ENCODE peak calls at places on chromosomes 6 and 20, in five cellular contexts. One of them, this sample, is unnamed. For H3K4me1 and H3K36me3, the result is how much of the 10 kb centered on the place peaks cover.

GRCh38 chr6:52284131-52284459 is 447 bp downstream of the MCM3 start:
- ATAC-seq in HepG2: peak
- ATAC-seq in K562: peak
- ATAC-seq in upper lobe of left lung: no peak
- ATAC-seq in GM12878: peak
- ATAC-seq in this sample: no peak

GRCh38 chr6:35948725-35949124 is 27.8 kb upstream of the SRPK1 start:
- ATAC-seq in HepG2: peak
- ATAC-seq in K562: peak
- ATAC-seq in upper lobe of left lung: no peak
- ATAC-seq in GM12878: peak
- ATAC-seq in this sample: no peak

GRCh38 chr6:127737768-127738167 is 160.8 kb downstream of the C6orf58 start:
- ATAC-seq in HepG2: no peak
- ATAC-seq in K562: no peak
- ATAC-seq in upper lobe of left lung: peak
- ATAC-seq in GM12878: no peak
- ATAC-seq in this sample: no peak

GRCh38 chr6:32752580-32752979 is 10.8 kb downstream of the HLA-DQB2 start:
- ATAC-seq in HepG2: no peak
- ATAC-seq in K562: no peak
- ATAC-seq in upper lobe of left lung: no peak
- ATAC-seq in GM12878: no peak
- ATAC-seq in this sample: no peak

GRCh38 chr6:135583256-135583758 is 85.8 kb upstream of the AHI1 start:
- ATAC-seq in HepG2: no peak
- ATAC-seq in K562: no peak
- ATAC-seq in upper lobe of left lung: no peak
- ATAC-seq in GM12878: no peak
- ATAC-seq in this sample: no peak

GRCh38 chr6:142682985-142683384 is 262.0 kb downstream of the HIVEP2 start:
- ATAC-seq in HepG2: no peak
- ATAC-seq in K562: no peak
- ATAC-seq in upper lobe of left lung: no peak
- ATAC-seq in GM12878: no peak
- ATAC-seq in this sample: no peak

GRCh38 chr6:34757687-34758274 is 476 bp downstream of the SNRPC start:
- ATAC-seq in HepG2: no peak
- ATAC-seq in K562: no peak
- ATAC-seq in upper lobe of left lung: no peak
- ATAC-seq in GM12878: no peak
- ATAC-seq in this sample: no peak

GRCh38 chr6:145139451-145139850 is 595.9 kb downstream of the EPM2A start:
- ATAC-seq in HepG2: peak
- ATAC-seq in K562: no peak
- ATAC-seq in upper lobe of left lung: no peak
- ATAC-seq in GM12878: no peak
- ATAC-seq in this sample: no peak

GRCh38 chr6:34223381-34223963 is 13.2 kb upstream of the HMGA1 start:
- ATAC-seq in HepG2: peak
- ATAC-seq in K562: peak
- ATAC-seq in upper lobe of left lung: peak
- ATAC-seq in GM12878: peak
- ATAC-seq in this sample: peak

GRCh38 chr6:40413231-40413755 is 173.9 kb downstream of the LRFN2 start:
- ATAC-seq in HepG2: no peak
- ATAC-seq in K562: no peak
- ATAC-seq in upper lobe of left lung: no peak
- ATAC-seq in GM12878: no peak
- ATAC-seq in this sample: no peak

GRCh38 chr20:64161595-64162238 is 2.5 kb upstream of the MYT1 start:
- ATAC-seq in HepG2: peak
- ATAC-seq in K562: peak
- ATAC-seq in upper lobe of left lung: no peak
- ATAC-seq in GM12878: peak
- ATAC-seq in this sample: no peak

GRCh38 chr6:148980234-148980633 is 233.4 kb downstream of the UST start:
- ATAC-seq in HepG2: no peak
- ATAC-seq in K562: no peak
- ATAC-seq in upper lobe of left lung: no peak
- ATAC-seq in GM12878: no peak
- ATAC-seq in this sample: no peak

GRCh38 chr6:163214259-163214658 is 200.3 kb upstream of the QKI start:
- ATAC-seq in HepG2: no peak
- ATAC-seq in K562: no peak
- ATAC-seq in upper lobe of left lung: no peak
- ATAC-seq in GM12878: no peak
- ATAC-seq in this sample: no peak

GRCh38 chr6:163218361-163218894 is 196.1 kb upstream of the QKI start:
- ATAC-seq in HepG2: no peak
- ATAC-seq in K562: no peak
- ATAC-seq in upper lobe of left lung: no peak
- ATAC-seq in GM12878: no peak
- ATAC-seq in this sample: no peak
- H3K4me1 ChIP-seq in HepG2: under half
- H3K4me1 ChIP-seq in K562: under half
- H3K4me1 ChIP-seq in upper lobe of left lung: under half
- H3K4me1 ChIP-seq in GM12878: under half
- H3K4me1 ChIP-seq in this sample: under half

GRCh38 chr20:30892704-30893345 is 364.6 kb upstream of the DEFB115 start:
- ATAC-seq in HepG2: peak
- ATAC-seq in K562: no peak
- ATAC-seq in upper lobe of left lung: no peak
- ATAC-seq in GM12878: no peak
- ATAC-seq in this sample: no peak
- TF ChIP-seq EP300 in HepG2: no peak
- TF ChIP-seq EP300 in K562: no peak
- TF ChIP-seq EP300 in upper lobe of left lung: no peak
- TF ChIP-seq EP300 in GM12878: no peak
- TF ChIP-seq EP300 in this sample: no peak

GRCh38 chr6:44307217-44307616 is 5.9 kb downstream of the AARS2 start:
- ATAC-seq in HepG2: no peak
- ATAC-seq in K562: no peak
- ATAC-seq in upper lobe of left lung: no peak
- ATAC-seq in GM12878: no peak
- ATAC-seq in this sample: no peak
- H3K36me3 ChIP-seq in HepG2: half or more
- H3K36me3 ChIP-seq in K562: half or more
- H3K36me3 ChIP-seq in upper lobe of left lung: half or more
- H3K36me3 ChIP-seq in GM12878: under half
- H3K36me3 ChIP-seq in this sample: under half

DNA sequence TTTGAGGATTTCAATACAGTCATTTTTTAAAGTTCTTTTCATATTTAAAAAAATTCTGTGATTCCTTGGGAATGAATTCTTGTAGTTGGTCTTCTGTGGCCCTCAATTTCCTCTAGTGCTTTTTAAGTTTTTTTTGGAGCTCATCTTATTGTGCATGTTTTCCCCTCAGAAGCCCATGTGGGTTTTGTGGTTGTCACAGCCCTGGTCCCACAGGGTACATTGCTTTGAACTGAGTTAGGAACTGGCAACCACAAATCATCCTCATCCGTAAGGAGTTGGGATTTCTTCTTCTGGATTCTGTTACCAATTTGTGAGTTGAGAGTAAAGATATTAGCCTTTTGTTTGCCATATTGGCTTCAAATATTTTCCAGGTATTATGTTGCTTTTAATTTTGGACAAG is 89.9 kb downstream of the AKAP7 start:
- ATAC-seq in HepG2: no peak
- ATAC-seq in K562: no peak
- ATAC-seq in upper lobe of left lung: no peak
- ATAC-seq in GM12878: no peak
- ATAC-seq in this sample: no peak
- H3K4me1 ChIP-seq in HepG2: under half
- H3K4me1 ChIP-seq in K562: under half
- H3K4me1 ChIP-seq in upper lobe of left lung: under half
- H3K4me1 ChIP-seq in GM12878: under half
- H3K4me1 ChIP-seq in this sample: under half

GRCh38 chr20:17374086-17374485 is 147.2 kb downstream of the PCSK2 start:
- ATAC-seq in HepG2: no peak
- ATAC-seq in K562: no peak
- ATAC-seq in upper lobe of left lung: no peak
- ATAC-seq in GM12878: no peak
- ATAC-seq in this sample: no peak

GRCh38 chr20:17376031-17376430 is 149.2 kb downstream of the PCSK2 start:
- ATAC-seq in HepG2: peak
- ATAC-seq in K562: no peak
- ATAC-seq in upper lobe of left lung: peak
- ATAC-seq in GM12878: no peak
- ATAC-seq in this sample: no peak

GRCh38 chr20:17372831-17373440 is 146.1 kb downstream of the PCSK2 start:
- ATAC-seq in HepG2: no peak
- ATAC-seq in K562: no peak
- ATAC-seq in upper lobe of left lung: no peak
- ATAC-seq in GM12878: no peak
- ATAC-seq in this sample: no peak

GRCh38 chr20:17379651-17380050 is 151.5 kb downstream of the BFSP1 start:
- ATAC-seq in HepG2: no peak
- ATAC-seq in K562: no peak
- ATAC-seq in upper lobe of left lung: no peak
- ATAC-seq in GM12878: no peak
- ATAC-seq in this sample: no peak

GRCh38 chr20:17377222-17377621 is 150.4 kb downstream of the PCSK2 start:
- ATAC-seq in HepG2: no peak
- ATAC-seq in K562: no peak
- ATAC-seq in upper lobe of left lung: no peak
- ATAC-seq in GM12878: peak
- ATAC-seq in this sample: no peak
- TF ChIP-seq EP300 in HepG2: no peak
- TF ChIP-seq EP300 in K562: no peak
- TF ChIP-seq EP300 in upper lobe of left lung: no peak
- TF ChIP-seq EP300 in GM12878: no peak
- TF ChIP-seq EP300 in this sample: no peak

GRCh38 chr6:163946437-163946836 is 531.9 kb downstream of the QKI start:
- ATAC-seq in HepG2: no peak
- ATAC-seq in K562: no peak
- ATAC-seq in upper lobe of left lung: no peak
- ATAC-seq in GM12878: no peak
- ATAC-seq in this sample: peak

GRCh38 chr6:163943647-163944395 is 529.3 kb downstream of the QKI start:
- ATAC-seq in HepG2: no peak
- ATAC-seq in K562: no peak
- ATAC-seq in upper lobe of left lung: no peak
- ATAC-seq in GM12878: no peak
- ATAC-seq in this sample: peak

GRCh38 chr6:163944897-163945296 is 530.4 kb downstream of the QKI start:
- ATAC-seq in HepG2: no peak
- ATAC-seq in K562: no peak
- ATAC-seq in upper lobe of left lung: no peak
- ATAC-seq in GM12878: no peak
- ATAC-seq in this sample: no peak

GRCh38 chr6:163947276-163947675 is 532.8 kb downstream of the QKI start:
- ATAC-seq in HepG2: no peak
- ATAC-seq in K562: no peak
- ATAC-seq in upper lobe of left lung: no peak
- ATAC-seq in GM12878: no peak
- ATAC-seq in this sample: no peak

GRCh38 chr6:163945813-163946212 is 531.3 kb downstream of the QKI start:
- ATAC-seq in HepG2: no peak
- ATAC-seq in K562: no peak
- ATAC-seq in upper lobe of left lung: no peak
- ATAC-seq in GM12878: no peak
- ATAC-seq in this sample: no peak
- H3K36me3 ChIP-seq in HepG2: under half
- H3K36me3 ChIP-seq in K562: under half
- H3K36me3 ChIP-seq in upper lobe of left lung: under half
- H3K36me3 ChIP-seq in GM12878: under half
- H3K36me3 ChIP-seq in this sample: under half

GRCh38 chr6:47977314-47977713 is 133.7 kb downstream of the PTCHD4 start:
- ATAC-seq in HepG2: no peak
- ATAC-seq in K562: no peak
- ATAC-seq in upper lobe of left lung: no peak
- ATAC-seq in GM12878: no peak
- ATAC-seq in this sample: no peak
- H3K4me1 ChIP-seq in HepG2: under half
- H3K4me1 ChIP-seq in K562: under half
- H3K4me1 ChIP-seq in upper lobe of left lung: under half
- H3K4me1 ChIP-seq in GM12878: under half
- H3K4me1 ChIP-seq in this sample: under half

This sample was measured in gastroesophageal sphincter.